ENCODE peak calls at places on chromosomes 12 and 14, in five cellular contexts. Q, E, T, J and L are unnamed samples.

GRCh38 chr14:96423012-96423411 is 31.1 kb downstream of the AK7 start:
- DNase-seq in J (no peak), E (no peak), T (no peak), Q (no peak), L (no peak)

GRCh38 chr12:124745891-124746570 is 117.6 kb downstream of the SCARB1 start:
- DNase-seq in E (no peak), J (peak; percentile 95), T (peak; percentile 97), Q (peak; percentile 93), L (peak; percentile 87)

GRCh38 chr14:75234173-75234855 is 44.3 kb upstream of the FOS start:
- DNase-seq in E (no peak), T (peak; percentile 48), J (no peak), Q (no peak), L (no peak)

GRCh38 chr12:91404362-91404899 is 221.8 kb upstream of the DCN start:
- DNase-seq in E (no peak), J (no peak), T (no peak), Q (no peak), L (no peak)

GRCh38 chr12:100101000-100101399 is 41.7 kb downstream of the BLTP3B start:
- DNase-seq in T (no peak), E (no peak), J (no peak), Q (no peak), L (no peak)

GRCh38 chr12:42589465-42590323 is at the start of gene PRICKLE1:
- DNase-seq in E (no peak), T (peak; percentile 71), Q (peak; percentile 84), J (peak; percentile 6), L (no peak)

GRCh38 chr12:91778091-91778819 is 367.4 kb downstream of the BTG1 start:
- DNase-seq in Q (no peak), J (no peak), T (no peak), E (no peak), L (no peak)

GRCh38 chr12:128661216-128661550 is 162.6 kb downstream of the SLC15A4 start:
- DNase-seq in J (no peak), Q (no peak), E (no peak), T (no peak), L (no peak)